ENCODE peak calls at places on chromosomes 12 and 14, in five cellular contexts. Y is AG10803; M is sigmoid colon; O is BJ; U is naive thymus-derived CD4-positive, alpha-beta T cell. E is an unnamed sample.

GRCh38 chr12:53190108-53190729 is 9.5 kb upstream of the CSAD start:
- DNase-seq in M (peak; percentile 86), U (peak; percentile 52), Y (peak; percentile 57), O (no peak), E (no peak)

GRCh38 chr14:91357731-91358319 is 59.8 kb downstream of the CCDC88C start:
- DNase-seq in U (no peak), O (no peak), M (no peak), Y (no peak), E (no peak)

GRCh38 chr14:72643317-72643801 is 250.5 kb downstream of the DPF3 start:
- DNase-seq in U (no peak), M (no peak), O (peak; percentile 94), Y (peak; percentile 96), E (peak; percentile 95)

GRCh38 chr14:34714320-34715107 is at the start of gene CFL2:
- DNase-seq in O (no peak), M (peak; percentile 93), Y (peak; percentile 78), U (peak; percentile 58), E (no peak)

GRCh38 chr12:54417712-54418440 is 1.2 kb downstream of the ITGA5 start:
- DNase-seq in Y (no peak), U (peak; percentile 26), M (peak; percentile 80), O (no peak), E (no peak)

GRCh38 chr12:23540572-23540971 is 408.9 kb downstream of the SOX5 start:
- DNase-seq in O (no peak), M (no peak), U (no peak), Y (no peak), E (no peak)

GRCh38 chr14:69101331-69101826 is 51.5 kb downstream of the DCAF5 start:
- DNase-seq in M (no peak), U (peak; percentile 35), Y (peak; percentile 94), O (peak; percentile 60), E (peak; percentile 42)

GRCh38 chr14:61894452-61895077 is 132.3 kb downstream of the SNAPC1 start:
- DNase-seq in O (no peak), M (no peak), Y (peak; percentile 71), U (peak; percentile 49), E (peak; percentile 34)

GRCh38 chr12:28121433-28121832 is 68.8 kb upstream of the CCDC91 start:
- DNase-seq in M (no peak), Y (no peak), U (no peak), O (no peak), E (no peak)

GRCh38 chr12:15855646-15856045 is 26.5 kb upstream of the STRAP start:
- DNase-seq in U (no peak), M (no peak), O (no peak), Y (peak; percentile 48), E (no peak)

GRCh38 chr12:27525373-27525772 is 1.4 kb downstream of the PPFIBP1 start:
- DNase-seq in M (peak; percentile 72), Y (peak; percentile 77), U (no peak), O (no peak), E (no peak)

GRCh38 chr14:65824285-65824977 is 411.9 kb downstream of the FUT8 start:
- DNase-seq in M (no peak), Y (peak; percentile 70), U (peak; percentile 71), O (peak; percentile 7), E (peak; percentile 21)

GRCh38 chr12:45464699-45465098 is 248.8 kb downstream of the ANO6 start:
- DNase-seq in M (no peak), U (no peak), O (no peak), Y (no peak), E (no peak)

GRCh38 chr12:107564946-107565345 is 120.7 kb upstream of the PWP1 start:
- DNase-seq in O (no peak), Y (peak; percentile 21), U (peak; percentile 12), M (no peak), E (no peak)

GRCh38 chr12:79373896-79374499 is 316.8 kb downstream of the PAWR start:
- DNase-seq in U (no peak), O (no peak), M (no peak), Y (peak; percentile 16), E (no peak)

GRCh38 chr12:19998968-19999792 is 369.2 kb upstream of the PDE3A start:
- DNase-seq in O (no peak), Y (no peak), U (no peak), M (no peak), E (no peak)

GRCh38 chr12:63838411-63838810 is 6.1 kb upstream of the SRGAP1 start:
- DNase-seq in O (no peak), Y (no peak), U (no peak), M (no peak), E (no peak)

GRCh38 chr12:132955094-132955932 is 793 bp downstream of the ZNF605 start:
- DNase-seq in O (no peak), U (no peak), Y (peak; percentile 75), M (peak; percentile 73), E (peak; percentile 9)

GRCh38 chr12:121295123-121295745 is 1.3 kb downstream of the CAMKK2 start:
- DNase-seq in Y (no peak), M (no peak), U (peak; percentile 4), O (no peak), E (no peak)

GRCh38 chr12:84738481-84738972 is 174.1 kb downstream of the SLC6A15 start:
- DNase-seq in U (no peak), M (no peak), O (peak; percentile 92), Y (peak; percentile 68), E (peak; percentile 74)

GRCh38 chr12:9717070-9717925 is 15.6 kb downstream of the CLECL1 start:
- DNase-seq in M (no peak), O (no peak), Y (no peak), U (no peak), E (no peak)

GRCh38 chr12:77133566-77133965 is 68.2 kb upstream of the E2F7 start:
- DNase-seq in Y (peak; percentile 49), M (no peak), O (no peak), U (no peak), E (no peak)

GRCh38 chr12:40733871-40734270 is 41.6 kb downstream of the CNTN1 start:
- DNase-seq in U (no peak), O (no peak), Y (no peak), M (no peak), E (no peak)

GRCh38 chr12:20483776-20484175 is 115.4 kb downstream of the PDE3A start:
- DNase-seq in U (no peak), M (no peak), O (no peak), Y (no peak), E (no peak)

GRCh38 chr12:106586803-106587684 is 4.2 kb downstream of the RFX4 start:
- DNase-seq in Y (no peak), O (no peak), U (no peak), M (no peak), E (no peak)

GRCh38 chr14:96598332-96598928 is 96.2 kb downstream of the PAPOLA start:
- DNase-seq in U (no peak), O (no peak), Y (no peak), M (no peak), E (no peak)
- H3K4me3 ChIP-seq in U (no peak overlapping the region), O (no peak overlapping the region), Y (no peak overlapping the region), M (no peak overlapping the region), E (no peak overlapping the region)

GRCh38 chr12:6780573-6780972 is 8.3 kb downstream of the LAG3 start:
- DNase-seq in U (no peak), Y (no peak), M (no peak), O (no peak), E (no peak)

GRCh38 chr12:6778212-6778570 is 5.9 kb downstream of the LAG3 start:
- DNase-seq in U (no peak), Y (peak; percentile 55), O (no peak), M (peak; percentile 91), E (no peak)

GRCh38 chr12:6777386-6777785 is 5.1 kb downstream of the LAG3 start:
- DNase-seq in M (no peak), Y (no peak), U (no peak), O (no peak), E (no peak)

GRCh38 chr12:6779667-6780459 is 7.5 kb downstream of the LAG3 start:
- DNase-seq in Y (no peak), U (no peak), M (no peak), O (no peak), E (no peak)

DNA sequence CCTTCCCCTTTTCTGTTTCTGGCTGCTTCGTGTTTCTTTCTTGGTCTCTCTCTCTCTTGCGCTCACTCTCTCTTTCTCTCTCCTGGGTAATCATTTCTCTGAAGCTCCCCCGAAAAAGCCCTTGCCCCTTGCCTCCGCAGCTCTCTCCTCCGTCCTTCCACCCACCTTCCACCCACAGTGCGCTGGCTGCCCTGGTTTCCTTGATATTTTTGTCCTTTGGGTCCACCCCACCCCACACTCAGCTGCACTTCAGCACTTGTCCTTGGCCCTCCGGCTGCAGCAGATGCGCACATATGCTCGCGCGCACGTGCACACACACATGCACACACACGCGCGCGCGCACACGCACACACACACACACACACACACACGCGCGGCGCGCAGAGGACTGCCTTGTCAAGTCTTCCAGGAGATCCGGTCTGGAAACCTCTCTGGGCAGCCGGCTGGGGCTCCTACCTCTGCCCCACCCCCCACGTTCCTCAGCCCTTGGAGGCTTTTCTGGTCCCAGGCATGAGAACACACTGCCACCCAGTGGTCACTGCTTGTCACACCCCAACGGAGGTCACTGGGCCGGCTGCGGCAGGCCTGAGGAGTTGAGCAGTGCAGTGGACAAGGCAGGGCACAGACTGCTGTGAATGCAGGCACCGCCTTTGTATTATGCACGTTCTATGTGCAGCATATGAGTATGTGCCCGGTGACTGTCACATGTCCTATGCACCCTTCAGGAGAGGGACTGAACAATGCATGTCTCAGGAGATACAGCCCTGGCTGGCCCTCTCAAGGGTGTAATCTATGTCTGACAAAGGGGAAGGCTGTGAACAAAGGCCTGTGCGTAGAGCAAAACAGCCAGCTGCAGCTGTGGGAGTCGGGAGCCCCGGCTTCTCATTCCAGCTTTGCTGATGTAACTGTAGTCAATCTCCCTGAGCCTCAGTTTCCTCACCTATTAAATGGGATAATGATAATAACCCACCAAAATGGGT is 6.5 kb downstream of the LAG3 start:
- DNase-seq in Y (peak; percentile 92), U (peak; percentile 86), O (peak; percentile 53), M (peak; percentile 98), E (peak; percentile 53)
- H3K4me3 ChIP-seq in Y (peak overlapping the region; percentile 55), U (peak overlapping the region; percentile 69), O (peak overlapping the region; percentile 36), M (peak overlapping the region; percentile 12), E (peak overlapping the region; percentile 54)

DNA sequence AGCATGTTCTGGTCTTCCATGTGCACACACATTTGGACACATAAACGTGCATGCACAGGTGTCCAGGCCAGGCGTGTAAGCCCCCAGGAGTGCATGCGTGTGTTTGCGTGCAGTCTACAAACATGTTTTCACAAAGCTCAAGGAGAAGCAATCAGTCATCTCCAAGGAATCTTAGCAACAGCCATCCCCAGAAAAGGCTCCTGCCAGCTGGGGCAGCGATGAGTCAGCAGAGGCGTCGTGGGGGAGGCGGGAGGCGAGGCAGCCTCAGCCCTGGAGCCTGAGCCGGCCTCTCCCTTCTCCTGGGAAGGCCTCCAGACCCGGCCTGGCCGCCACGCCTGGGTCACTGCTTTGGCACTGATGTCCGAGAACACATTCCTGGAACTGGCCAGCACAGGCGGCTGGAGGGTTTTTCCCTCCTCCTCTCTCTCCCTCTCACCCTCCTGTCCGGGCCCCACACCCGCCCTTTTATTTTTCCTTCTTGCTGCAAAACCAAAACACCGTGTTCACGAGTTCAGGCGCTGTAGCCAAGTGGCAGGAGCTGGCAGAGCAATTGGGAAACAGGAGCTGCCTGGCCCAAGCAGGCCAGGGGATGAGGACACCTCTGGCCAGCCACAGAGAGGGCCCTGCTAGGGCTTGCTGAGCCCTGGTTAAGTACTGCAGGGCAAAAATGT is 92.7 kb downstream of the LRRC74A start:
- DNase-seq in Y (peak; percentile 99), U (no peak), M (peak; percentile 99), O (peak; percentile 96), E (peak; percentile 92)
- H3K4me3 ChIP-seq in Y (peak overlapping the region; percentile 37), U (no peak overlapping the region), M (no peak overlapping the region), O (no peak overlapping the region), E (peak overlapping the region; percentile 39)

DNA sequence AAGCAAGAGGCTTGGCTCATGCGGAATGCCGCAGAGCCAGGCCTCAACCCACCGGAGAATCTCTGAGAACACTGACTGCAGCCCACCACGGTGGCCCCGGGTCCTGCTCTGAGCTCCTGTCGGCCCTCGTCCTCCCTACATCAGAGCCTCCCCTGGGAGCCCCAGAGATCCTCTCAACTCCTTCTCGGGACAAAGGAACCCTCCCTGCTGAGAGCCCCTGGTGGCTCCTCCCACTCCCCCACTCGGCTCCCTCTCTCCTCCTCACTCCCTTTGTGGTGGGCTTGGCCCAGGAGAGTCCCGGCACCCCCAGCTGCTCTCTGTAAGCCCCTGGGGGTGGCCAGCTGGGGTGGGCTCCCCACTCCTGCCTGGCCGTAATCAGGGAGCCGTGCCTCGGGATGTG is 11.1 kb upstream of the INF2 start:
- DNase-seq in M (peak; percentile 74), O (no peak), U (no peak), Y (peak; percentile 25), E (no peak)
- H3K4me3 ChIP-seq in M (peak overlapping the region; percentile 31), O (peak overlapping the region; percentile 49), U (peak overlapping the region; percentile 72), Y (peak overlapping the region; percentile 62), E (peak overlapping the region; percentile 60)